ENCODE peak calls at places on chromosome 18, in eight cellular contexts. P is neural progenitor cell; L is AG04449; Z is kidney epithelial cell; F is coronary artery; V is right atrium auricular region; K is CD8-positive, alpha-beta T cell; X is GM06990. D is an unnamed sample.

GRCh38 chr18:21183670-21184069 is 58.4 kb upstream of the GREB1L start:
- DNase-seq in Z (no peak), X (no peak), F (no peak), V (no peak), K (no peak), L (no peak), P (no peak), D (no peak)

GRCh38 chr18:34550156-34550555 is 159.9 kb upstream of the DTNA start:
- DNase-seq in V (no peak), X (no peak), K (no peak), L (no peak), P (no peak), F (no peak), Z (no peak), D (no peak)

GRCh38 chr18:37963837-37964236 is 398.2 kb upstream of the CELF4 start:
- DNase-seq in V (no peak), Z (no peak), K (no peak), F (no peak), X (no peak), P (no peak), L (no peak), D (no peak)

GRCh38 chr18:46406539-46406932 is 250.5 kb downstream of the LOXHD1 start:
- DNase-seq in X (no peak), P (no peak), K (no peak), V (no peak), F (no peak), L (no peak), Z (no peak), D (no peak)

GRCh38 chr18:59459352-59460059 is 100.4 kb upstream of the LMAN1 start:
- DNase-seq in K (no peak), P (peak), Z (no peak), X (no peak), F (no peak), V (no peak), L (no peak), D (peak)

GRCh38 chr18:23825978-23826405 is 136.7 kb downstream of the LAMA3 start:
- DNase-seq in Z (peak), K (no peak), L (no peak), P (no peak), F (peak), X (no peak), V (peak), D (peak)

GRCh38 chr18:46411862-46412690 is 244.9 kb downstream of the LOXHD1 start:
- DNase-seq in Z (no peak), V (peak), K (no peak), P (no peak), F (no peak), X (no peak), L (no peak), D (no peak)

GRCh38 chr18:31591628-31592027 is at the start of gene TTR:
- DNase-seq in L (no peak), P (no peak), V (no peak), Z (no peak), K (no peak), X (no peak), F (no peak), D (no peak)

DNA sequence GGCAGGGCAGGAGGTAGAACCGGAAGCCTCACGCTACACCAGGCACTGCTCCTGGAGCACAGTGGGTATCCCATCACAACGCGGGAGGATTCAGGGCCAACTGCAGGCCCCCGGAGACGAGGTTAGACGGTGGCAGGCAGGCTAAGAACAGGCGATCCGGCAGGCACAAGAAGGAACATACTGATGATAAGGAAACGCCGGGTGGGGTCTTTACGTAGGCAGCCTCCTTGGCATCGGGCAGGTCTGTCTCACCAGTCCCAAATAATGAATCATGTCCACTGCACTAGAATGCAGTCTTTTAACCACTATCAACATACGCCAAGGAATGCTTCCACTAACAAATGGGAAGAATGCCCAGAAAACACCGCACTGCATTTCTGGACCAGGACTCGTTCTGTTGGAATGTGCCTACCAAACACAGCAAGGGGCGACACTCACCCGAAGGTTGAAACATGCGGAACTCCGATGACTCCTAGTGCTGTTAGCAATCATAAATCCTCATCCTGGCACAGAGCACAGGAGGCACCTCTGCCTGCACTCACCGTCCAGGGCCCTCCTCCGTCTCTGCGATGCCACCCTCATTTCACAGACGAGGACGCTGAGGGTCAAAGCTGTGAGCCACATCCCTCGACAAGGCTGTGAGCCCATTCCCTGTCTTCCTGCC is 35.2 kb downstream of the ZNF516 start:
- DNase-seq in X (no peak), P (no peak), F (peak), V (peak), Z (peak), L (peak), K (no peak), D (peak)
- TF ChIP-seq CTCF in X (no peak), P (no peak), F (no peak), V (no peak), Z (peak), L (peak), K (no peak), D (peak)

GRCh38 chr18:72181241-72181764 is 362.8 kb downstream of the CBLN2 start:
- DNase-seq in V (no peak), P (no peak), X (peak), F (no peak), L (no peak), K (no peak), Z (no peak), D (no peak)
- H3K4me3 ChIP-seq in V (no peak), P (no peak), X (no peak), F (no peak), L (no peak), K (no peak), Z (no peak), D (no peak)

DNA sequence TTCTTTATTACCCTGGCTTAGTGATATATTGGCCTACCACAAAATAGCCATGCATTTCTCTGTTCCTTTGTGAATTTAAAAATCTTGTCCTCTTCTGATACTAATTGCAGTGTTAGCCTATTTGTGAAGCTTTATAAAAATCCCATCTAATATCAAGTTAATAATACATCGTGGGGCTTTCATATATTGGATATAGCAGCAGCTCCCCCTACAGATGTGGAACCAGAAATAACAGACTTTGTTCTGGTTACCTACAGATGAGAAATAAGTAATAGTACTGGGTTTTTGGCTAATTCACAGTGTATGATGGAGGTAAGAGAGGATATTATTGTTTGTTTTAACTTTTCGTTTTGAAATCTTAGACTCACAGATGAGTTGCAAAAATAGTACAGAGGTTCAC is 1661.7 kb upstream of the PIK3C3 start:
- DNase-seq in L (no peak), Z (no peak), K (no peak), F (no peak), V (no peak), X (no peak), P (peak), D (no peak)
- TF ChIP-seq CTCF in L (no peak), Z (peak), K (no peak), F (no peak), V (no peak), X (no peak), P (peak), D (peak)

GRCh38 chr18:13868501-13869271 is 44.7 kb downstream of the MC5R start:
- DNase-seq in F (no peak), Z (no peak), K (no peak), L (no peak), X (no peak), V (no peak), P (peak), D (no peak)
- H3K4me3 ChIP-seq in F (peak), Z (no peak), K (no peak), L (no peak), X (no peak), V (no peak), P (peak), D (no peak)

DNA sequence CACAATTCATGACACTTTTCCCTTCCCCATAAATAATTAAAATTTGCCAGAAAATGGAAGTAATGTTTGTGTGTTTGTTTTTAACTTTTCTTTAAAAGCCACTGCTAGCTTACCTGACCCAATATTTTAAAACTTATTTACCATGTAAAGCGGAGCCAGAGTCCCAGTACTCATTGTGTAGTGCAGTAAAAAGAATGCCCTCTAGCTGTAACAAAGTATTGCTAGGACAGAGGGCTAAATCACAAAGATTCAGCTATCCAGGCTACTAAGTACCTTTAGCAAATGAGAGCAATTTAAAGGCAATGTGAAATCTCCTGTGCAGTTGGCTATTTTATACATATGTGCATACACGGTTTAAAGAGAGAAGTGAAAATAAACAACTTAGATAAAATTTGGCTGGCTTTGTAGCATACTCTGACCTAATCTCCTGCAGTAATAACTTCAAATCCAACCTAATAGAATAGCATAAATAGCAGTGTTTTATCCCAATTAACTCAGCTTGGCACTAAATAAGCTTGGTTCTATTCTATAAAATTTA is 997.4 kb upstream of the PIK3C3 start:
- DNase-seq in F (no peak), Z (no peak), V (no peak), P (peak), K (no peak), X (no peak), L (no peak), D (no peak)
- TF ChIP-seq CTCF in F (no peak), Z (no peak), V (no peak), P (peak), K (no peak), X (no peak), L (no peak), D (peak)

DNA sequence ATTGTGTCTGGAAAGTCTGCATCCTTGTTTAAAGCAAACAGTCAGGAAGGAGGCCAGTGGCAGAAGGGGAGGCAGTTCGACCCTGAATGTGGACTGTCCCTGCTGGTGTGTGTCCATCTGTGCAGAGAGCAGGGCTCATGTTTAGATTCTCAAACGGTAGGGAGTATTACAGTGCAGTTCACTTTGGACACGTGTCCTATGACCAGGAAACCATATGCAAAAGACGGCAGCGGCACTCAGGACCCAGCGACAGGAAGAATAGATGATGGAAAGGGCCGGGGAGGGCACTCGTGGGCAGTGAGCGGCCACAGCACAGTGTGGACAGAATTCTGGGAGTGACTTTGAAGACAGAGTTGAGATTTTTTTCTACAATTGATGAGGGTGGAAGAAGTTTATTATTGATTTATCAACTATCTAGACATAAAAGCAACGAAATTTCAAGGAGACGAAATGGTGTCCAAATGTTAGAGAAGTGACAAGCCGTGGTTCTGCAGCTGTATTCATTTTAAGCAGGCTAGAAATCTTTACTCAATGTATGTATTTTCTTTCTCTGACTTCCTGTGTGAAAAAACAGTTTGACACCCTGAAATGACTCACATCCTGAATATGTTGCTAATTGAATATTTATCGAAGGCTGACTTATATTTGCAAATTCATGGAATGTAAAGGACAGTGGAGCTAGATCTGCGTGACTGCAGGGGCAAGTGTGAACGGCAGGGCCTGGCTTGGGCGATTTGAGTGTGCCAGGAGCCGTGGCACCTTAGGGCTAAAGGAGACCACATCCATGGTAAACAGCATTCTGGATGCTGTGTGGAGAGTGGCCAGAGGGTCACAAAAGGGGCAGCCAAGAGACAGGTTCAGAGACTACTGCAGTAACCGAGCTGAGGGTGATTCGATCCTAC is 214.2 kb downstream of the PTGR3 start:
- DNase-seq in F (no peak), Z (no peak), V (no peak), X (peak), L (no peak), P (no peak), K (no peak), D (peak)
- H3K4me3 ChIP-seq in F (no peak), Z (no peak), V (no peak), X (peak), L (no peak), P (no peak), K (no peak), D (no peak)

DNA sequence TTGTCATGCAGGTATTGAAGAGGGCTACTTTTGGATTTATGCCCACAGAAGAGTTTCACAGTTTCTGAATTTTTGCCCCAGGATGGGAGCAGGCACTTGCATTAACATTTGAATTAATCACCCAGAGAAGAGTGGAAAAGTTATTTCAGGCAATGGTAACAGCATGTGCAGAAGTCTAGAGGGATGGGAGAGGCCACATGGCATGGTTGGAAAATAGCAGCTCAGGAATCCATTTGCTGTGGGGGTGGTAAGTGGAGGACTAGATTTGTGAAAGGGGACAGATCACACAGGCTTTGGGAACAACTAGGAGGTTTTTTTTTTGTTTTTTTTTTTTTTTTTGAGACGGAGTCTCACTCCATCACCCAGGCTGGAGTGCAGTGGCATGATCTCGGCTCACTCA is 65.2 kb downstream of the NEDD4L start:
- DNase-seq in Z (no peak), X (no peak), K (no peak), L (no peak), V (no peak), F (no peak), P (no peak), D (no peak)
- TF ChIP-seq CTCF in Z (no peak), X (no peak), K (no peak), L (no peak), V (no peak), F (no peak), P (no peak), D (no peak)

D was measured in retinal pigment epithelial cell.